ENCODE peak calls at places on chromosomes 6 and 20, in five cellular contexts. One of them, this sample, is unnamed.

GRCh38 chr20:21936720-21937380 is 231.4 kb downstream of the PAX1 start:
- DNase-seq in CD4-positive, CD25-positive, alpha-beta regulatory T cell: no peak
- DNase-seq in stimulated activated CD8-positive, alpha-beta memory T cell treated with anti-CD3 and anti-CD28 coated beads, Interleukin-15, amount 100 ng/mL, for 24 hours: no peak
- DNase-seq in GM03348: peak; percentile 43
- DNase-seq in T-helper 17 cell: no peak
- DNase-seq in this sample: no peak

GRCh38 chr6:54262956-54263355 is 45.3 kb upstream of the TINAG start:
- DNase-seq in T-helper 17 cell: no peak
- DNase-seq in GM03348: no peak
- DNase-seq in CD4-positive, CD25-positive, alpha-beta regulatory T cell: no peak
- DNase-seq in stimulated activated CD8-positive, alpha-beta memory T cell treated with anti-CD3 and anti-CD28 coated beads, Interleukin-15, amount 100 ng/mL, for 24 hours: no peak
- DNase-seq in this sample: no peak

GRCh38 chr20:1462001-1462400 is 4.6 kb downstream of the NSFL1C start:
- DNase-seq in stimulated activated CD8-positive, alpha-beta memory T cell treated with anti-CD3 and anti-CD28 coated beads, Interleukin-15, amount 100 ng/mL, for 24 hours: no peak
- DNase-seq in CD4-positive, CD25-positive, alpha-beta regulatory T cell: no peak
- DNase-seq in T-helper 17 cell: no peak
- DNase-seq in GM03348: no peak
- DNase-seq in this sample: no peak

GRCh38 chr6:104728444-104728843 is 131.3 kb downstream of the HACE1 start:
- DNase-seq in GM03348: no peak
- DNase-seq in T-helper 17 cell: no peak
- DNase-seq in CD4-positive, CD25-positive, alpha-beta regulatory T cell: no peak
- DNase-seq in stimulated activated CD8-positive, alpha-beta memory T cell treated with anti-CD3 and anti-CD28 coated beads, Interleukin-15, amount 100 ng/mL, for 24 hours: no peak
- DNase-seq in this sample: no peak

GRCh38 chr20:4059631-4060030 is 44.3 kb upstream of the RNF24 start:
- DNase-seq in CD4-positive, CD25-positive, alpha-beta regulatory T cell: no peak
- DNase-seq in GM03348: no peak
- DNase-seq in T-helper 17 cell: no peak
- DNase-seq in stimulated activated CD8-positive, alpha-beta memory T cell treated with anti-CD3 and anti-CD28 coated beads, Interleukin-15, amount 100 ng/mL, for 24 hours: no peak
- DNase-seq in this sample: no peak

GRCh38 chr6:5078121-5078695 is 6.9 kb upstream of the PPP1R3G start:
- DNase-seq in T-helper 17 cell: no peak
- DNase-seq in CD4-positive, CD25-positive, alpha-beta regulatory T cell: peak; percentile 16
- DNase-seq in stimulated activated CD8-positive, alpha-beta memory T cell treated with anti-CD3 and anti-CD28 coated beads, Interleukin-15, amount 100 ng/mL, for 24 hours: no peak
- DNase-seq in GM03348: no peak
- DNase-seq in this sample: no peak

GRCh38 chr6:36098920-36099647 is 31.2 kb upstream of the MAPK13 start:
- DNase-seq in stimulated activated CD8-positive, alpha-beta memory T cell treated with anti-CD3 and anti-CD28 coated beads, Interleukin-15, amount 100 ng/mL, for 24 hours: no peak
- DNase-seq in CD4-positive, CD25-positive, alpha-beta regulatory T cell: peak; percentile 41
- DNase-seq in T-helper 17 cell: no peak
- DNase-seq in GM03348: no peak
- DNase-seq in this sample: no peak

GRCh38 chr6:14455942-14456648 is 338.5 kb downstream of the CD83 start:
- DNase-seq in stimulated activated CD8-positive, alpha-beta memory T cell treated with anti-CD3 and anti-CD28 coated beads, Interleukin-15, amount 100 ng/mL, for 24 hours: no peak
- DNase-seq in GM03348: no peak
- DNase-seq in T-helper 17 cell: no peak
- DNase-seq in CD4-positive, CD25-positive, alpha-beta regulatory T cell: no peak
- DNase-seq in this sample: no peak

GRCh38 chr6:36701401-36701991 is 3.9 kb downstream of the RAB44 start:
- DNase-seq in T-helper 17 cell: no peak
- DNase-seq in GM03348: no peak
- DNase-seq in stimulated activated CD8-positive, alpha-beta memory T cell treated with anti-CD3 and anti-CD28 coated beads, Interleukin-15, amount 100 ng/mL, for 24 hours: no peak
- DNase-seq in CD4-positive, CD25-positive, alpha-beta regulatory T cell: peak; percentile 51
- DNase-seq in this sample: no peak

GRCh38 chr6:69812746-69813427 is 16.1 kb upstream of the LMBRD1 start:
- DNase-seq in CD4-positive, CD25-positive, alpha-beta regulatory T cell: no peak
- DNase-seq in GM03348: no peak
- DNase-seq in stimulated activated CD8-positive, alpha-beta memory T cell treated with anti-CD3 and anti-CD28 coated beads, Interleukin-15, amount 100 ng/mL, for 24 hours: no peak
- DNase-seq in T-helper 17 cell: no peak
- DNase-seq in this sample: no peak

GRCh38 chr20:61662946-61663460 is 402.7 kb downstream of the TAF4 start:
- DNase-seq in GM03348: no peak
- DNase-seq in stimulated activated CD8-positive, alpha-beta memory T cell treated with anti-CD3 and anti-CD28 coated beads, Interleukin-15, amount 100 ng/mL, for 24 hours: no peak
- DNase-seq in T-helper 17 cell: no peak
- DNase-seq in CD4-positive, CD25-positive, alpha-beta regulatory T cell: no peak
- DNase-seq in this sample: no peak

GRCh38 chr6:10847684-10848083 is 9.3 kb upstream of the MAK start:
- DNase-seq in GM03348: no peak
- DNase-seq in stimulated activated CD8-positive, alpha-beta memory T cell treated with anti-CD3 and anti-CD28 coated beads, Interleukin-15, amount 100 ng/mL, for 24 hours: no peak
- DNase-seq in CD4-positive, CD25-positive, alpha-beta regulatory T cell: peak; percentile 7
- DNase-seq in T-helper 17 cell: no peak
- DNase-seq in this sample: no peak

GRCh38 chr6:157658301-157658700 is 164.7 kb upstream of the SNX9 start:
- DNase-seq in CD4-positive, CD25-positive, alpha-beta regulatory T cell: no peak
- DNase-seq in stimulated activated CD8-positive, alpha-beta memory T cell treated with anti-CD3 and anti-CD28 coated beads, Interleukin-15, amount 100 ng/mL, for 24 hours: no peak
- DNase-seq in T-helper 17 cell: no peak
- DNase-seq in GM03348: no peak
- DNase-seq in this sample: no peak

GRCh38 chr6:154991207-154991606 is 3.9 kb upstream of the TIAM2 start:
- DNase-seq in stimulated activated CD8-positive, alpha-beta memory T cell treated with anti-CD3 and anti-CD28 coated beads, Interleukin-15, amount 100 ng/mL, for 24 hours: no peak
- DNase-seq in T-helper 17 cell: no peak
- DNase-seq in CD4-positive, CD25-positive, alpha-beta regulatory T cell: no peak
- DNase-seq in GM03348: peak; percentile 29
- DNase-seq in this sample: no peak